ENCODE peak calls at places on chromosomes 4 and X, in five cellular contexts. One of them, this sample, is unnamed. For H3K4me1, the result is how much of the 10 kb centered on the place peaks cover.

GRCh38 chrX:112043997-112044396 is 38.6 kb downstream of the TRPC5 start:
- DNase-seq in breast epithelium: no peak
- DNase-seq in hepatocyte: peak
- DNase-seq in lung: no peak
- DNase-seq in gastrocnemius medialis: no peak
- DNase-seq in this sample: no peak

GRCh38 chr4:81631958-81632439 is 160.3 kb upstream of the RASGEF1B start:
- DNase-seq in breast epithelium: no peak
- DNase-seq in gastrocnemius medialis: peak
- DNase-seq in lung: no peak
- DNase-seq in hepatocyte: peak
- DNase-seq in this sample: no peak

GRCh38 chr4:157992038-157992706 is 180.7 kb downstream of the GASK1B start:
- DNase-seq in lung: peak
- DNase-seq in hepatocyte: peak
- DNase-seq in breast epithelium: no peak
- DNase-seq in gastrocnemius medialis: peak
- DNase-seq in this sample: no peak

GRCh38 chr4:83631066-83631465 is 95.2 kb downstream of the GPAT3 start:
- DNase-seq in breast epithelium: no peak
- DNase-seq in lung: no peak
- DNase-seq in gastrocnemius medialis: no peak
- DNase-seq in hepatocyte: peak
- DNase-seq in this sample: no peak

GRCh38 chr4:7673111-7673510 is 238.4 kb upstream of the PSAPL1 start:
- DNase-seq in gastrocnemius medialis: no peak
- DNase-seq in lung: no peak
- DNase-seq in breast epithelium: no peak
- DNase-seq in hepatocyte: no peak
- DNase-seq in this sample: no peak

GRCh38 chr4:82611982-82612381 is 50.2 kb upstream of the TMEM150C start:
- DNase-seq in lung: no peak
- DNase-seq in breast epithelium: no peak
- DNase-seq in gastrocnemius medialis: no peak
- DNase-seq in hepatocyte: no peak
- DNase-seq in this sample: no peak

GRCh38 chrX:53049127-53049517 is 533 bp downstream of the GPR173 start:
- DNase-seq in breast epithelium: no peak
- DNase-seq in gastrocnemius medialis: no peak
- DNase-seq in hepatocyte: no peak
- DNase-seq in lung: no peak
- DNase-seq in this sample: no peak

GRCh38 chr4:25180524-25181131 is 20.4 kb upstream of the SEPSECS start:
- DNase-seq in hepatocyte: peak
- DNase-seq in breast epithelium: no peak
- DNase-seq in gastrocnemius medialis: no peak
- DNase-seq in lung: peak
- DNase-seq in this sample: no peak

GRCh38 chrX:40552768-40553167 is 28.0 kb upstream of the ATP6AP2 start:
- DNase-seq in lung: no peak
- DNase-seq in breast epithelium: no peak
- DNase-seq in hepatocyte: no peak
- DNase-seq in gastrocnemius medialis: no peak
- DNase-seq in this sample: no peak

GRCh38 chr4:87559090-87559837 is 30.1 kb upstream of the SPARCL1 start:
- DNase-seq in breast epithelium: no peak
- DNase-seq in hepatocyte: no peak
- DNase-seq in gastrocnemius medialis: no peak
- DNase-seq in lung: peak
- DNase-seq in this sample: no peak

GRCh38 chrX:42770566-42770965 is 7.4 kb downstream of the PPP1R2C start:
- DNase-seq in lung: no peak
- DNase-seq in gastrocnemius medialis: no peak
- DNase-seq in breast epithelium: no peak
- DNase-seq in hepatocyte: no peak
- DNase-seq in this sample: no peak

GRCh38 chrX:71282514-71283408 is 674 bp upstream of the NONO start:
- DNase-seq in lung: no peak
- DNase-seq in breast epithelium: no peak
- DNase-seq in gastrocnemius medialis: no peak
- DNase-seq in hepatocyte: peak
- DNase-seq in this sample: no peak

GRCh38 chrX:71103110-71103983 is 3.2 kb downstream of the CXorf65 start:
- DNase-seq in hepatocyte: peak
- DNase-seq in gastrocnemius medialis: no peak
- DNase-seq in breast epithelium: no peak
- DNase-seq in lung: no peak
- DNase-seq in this sample: no peak

GRCh38 chrX:76454456-76454927 is 27.0 kb downstream of the MAGEE1 start:
- DNase-seq in breast epithelium: no peak
- DNase-seq in lung: no peak
- DNase-seq in hepatocyte: peak
- DNase-seq in gastrocnemius medialis: no peak
- DNase-seq in this sample: no peak

GRCh38 chr4:174604198-174604597 is 81.9 kb upstream of the HPGD start:
- DNase-seq in breast epithelium: no peak
- DNase-seq in hepatocyte: peak
- DNase-seq in lung: no peak
- DNase-seq in gastrocnemius medialis: no peak
- DNase-seq in this sample: no peak

DNA sequence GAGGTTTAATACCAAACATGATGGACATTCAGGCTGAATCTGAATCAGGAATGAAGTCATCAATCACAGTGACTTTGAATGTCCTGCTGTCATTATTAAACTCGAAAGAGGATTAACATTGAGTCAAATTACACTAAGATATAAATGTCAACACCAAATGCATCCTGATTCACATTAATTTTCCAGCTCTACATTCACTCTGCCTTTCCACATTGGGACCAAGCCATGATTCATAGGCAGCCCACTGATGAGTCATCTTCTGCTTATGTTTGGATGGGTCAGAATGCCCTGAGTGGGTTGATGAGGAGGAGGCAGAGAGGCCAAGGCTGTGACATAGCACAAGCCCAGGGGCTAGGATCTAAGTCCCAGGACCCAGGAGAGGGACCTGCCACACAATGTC is 247.6 kb upstream of the RPS6KA3 start:
- DNase-seq in lung: no peak
- DNase-seq in hepatocyte: no peak
- DNase-seq in breast epithelium: no peak
- DNase-seq in gastrocnemius medialis: no peak
- DNase-seq in this sample: peak
- TF ChIP-seq CTCF in lung: no peak
- TF ChIP-seq CTCF in hepatocyte: no peak
- TF ChIP-seq CTCF in breast epithelium: no peak
- TF ChIP-seq CTCF in gastrocnemius medialis: no peak
- TF ChIP-seq CTCF in this sample: no peak

DNA sequence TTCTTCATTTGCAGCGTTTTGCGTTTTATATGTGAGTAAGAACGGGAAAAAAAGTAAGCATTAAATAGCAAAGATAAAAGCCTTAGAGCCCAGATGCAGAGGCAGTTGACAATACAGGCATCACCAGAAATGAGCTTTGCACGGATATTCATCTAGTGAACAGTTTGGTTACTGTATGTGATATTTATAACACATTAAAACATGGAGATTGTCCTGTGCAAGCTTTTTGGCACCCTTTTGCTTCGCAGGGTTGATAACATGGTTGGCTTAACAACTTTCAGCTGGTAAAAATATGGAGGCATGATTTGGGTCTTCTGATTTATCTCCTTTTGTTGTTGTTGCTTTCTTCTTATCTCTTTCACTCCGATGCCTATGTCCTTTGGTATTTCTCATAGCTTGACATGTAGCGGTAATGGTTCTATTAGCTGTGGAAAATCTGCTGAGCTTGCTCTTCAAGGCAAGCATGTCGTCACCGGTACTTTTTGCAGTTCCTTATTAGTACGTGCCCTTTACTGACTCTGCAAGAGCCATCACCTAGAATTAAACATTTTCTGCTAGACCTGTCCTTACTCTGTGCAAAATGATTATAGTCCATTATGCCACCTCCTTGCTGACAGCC is 102.9 kb downstream of the PCDH7 start:
- DNase-seq in lung: no peak
- DNase-seq in hepatocyte: no peak
- DNase-seq in breast epithelium: no peak
- DNase-seq in gastrocnemius medialis: no peak
- DNase-seq in this sample: no peak
- H3K4me1 ChIP-seq in lung: under half
- H3K4me1 ChIP-seq in hepatocyte: under half
- H3K4me1 ChIP-seq in breast epithelium: under half
- H3K4me1 ChIP-seq in gastrocnemius medialis: under half
- H3K4me1 ChIP-seq in this sample: under half

GRCh38 chrX:134692233-134692632 is 34.0 kb upstream of the PLAC1 start:
- DNase-seq in gastrocnemius medialis: no peak
- DNase-seq in breast epithelium: no peak
- DNase-seq in lung: no peak
- DNase-seq in hepatocyte: no peak
- DNase-seq in this sample: no peak

GRCh38 chrX:134688181-134688580 is 29.9 kb upstream of the PLAC1 start:
- DNase-seq in gastrocnemius medialis: peak
- DNase-seq in hepatocyte: no peak
- DNase-seq in lung: no peak
- DNase-seq in breast epithelium: no peak
- DNase-seq in this sample: no peak

GRCh38 chrX:134691453-134691852 is 33.2 kb upstream of the PLAC1 start:
- DNase-seq in gastrocnemius medialis: no peak
- DNase-seq in hepatocyte: no peak
- DNase-seq in lung: no peak
- DNase-seq in breast epithelium: no peak
- DNase-seq in this sample: no peak

GRCh38 chrX:134685662-134686061 is 27.4 kb upstream of the PLAC1 start:
- DNase-seq in gastrocnemius medialis: no peak
- DNase-seq in hepatocyte: no peak
- DNase-seq in breast epithelium: no peak
- DNase-seq in lung: no peak
- DNase-seq in this sample: no peak

DNA sequence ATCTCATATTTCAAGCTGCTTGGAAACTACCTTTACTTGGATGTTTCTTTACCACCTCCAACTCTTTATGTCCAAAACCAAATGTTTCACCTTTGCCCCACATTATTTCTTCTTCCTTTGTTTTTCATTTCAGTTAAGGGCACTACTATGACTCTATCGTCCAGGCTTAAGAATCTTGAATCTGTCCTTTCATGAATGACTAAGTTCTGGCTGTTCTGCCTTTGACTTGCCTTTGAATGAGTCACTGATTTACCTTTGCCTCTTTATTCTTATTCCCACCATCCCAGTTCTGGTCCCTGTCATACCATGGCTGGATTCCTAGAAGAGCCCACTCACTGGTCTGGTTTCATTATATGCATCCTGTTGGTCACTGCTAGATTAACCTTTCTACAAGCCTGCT is 30.6 kb upstream of the PLAC1 start:
- DNase-seq in breast epithelium: no peak
- DNase-seq in hepatocyte: no peak
- DNase-seq in gastrocnemius medialis: no peak
- DNase-seq in lung: no peak
- DNase-seq in this sample: no peak
- H3K27ac ChIP-seq in breast epithelium: no peak
- H3K27ac ChIP-seq in hepatocyte: no peak
- H3K27ac ChIP-seq in gastrocnemius medialis: peak
- H3K27ac ChIP-seq in lung: no peak
- H3K27ac ChIP-seq in this sample: no peak

GRCh38 chrX:78517124-78517523 is 142.0 kb downstream of the RTL3 start:
- DNase-seq in lung: no peak
- DNase-seq in gastrocnemius medialis: no peak
- DNase-seq in breast epithelium: no peak
- DNase-seq in hepatocyte: no peak
- DNase-seq in this sample: no peak

GRCh38 chrX:78513996-78514745 is 145.0 kb downstream of the RTL3 start:
- DNase-seq in breast epithelium: no peak
- DNase-seq in hepatocyte: no peak
- DNase-seq in gastrocnemius medialis: no peak
- DNase-seq in lung: no peak
- DNase-seq in this sample: no peak

DNA sequence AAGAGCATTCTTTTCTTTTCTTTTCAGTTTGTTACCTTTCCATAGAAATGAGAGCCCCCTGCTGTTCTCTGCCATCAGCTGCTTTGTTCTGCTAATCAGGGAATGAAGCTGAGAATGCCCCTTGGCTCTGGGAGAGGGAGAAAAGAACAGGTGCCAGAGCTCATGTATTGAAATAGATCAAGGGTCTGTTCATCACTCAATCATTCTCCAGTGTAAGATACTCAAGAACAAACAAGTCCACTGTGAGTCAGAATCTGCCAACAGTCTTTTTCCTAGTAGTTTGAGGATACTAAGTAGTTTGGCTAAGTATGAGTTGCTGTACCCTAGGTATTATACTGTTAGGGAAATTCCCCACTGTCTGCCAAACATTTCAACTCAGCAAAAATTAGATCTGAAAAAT is 144.3 kb downstream of the RTL3 start:
- DNase-seq in gastrocnemius medialis: no peak
- DNase-seq in hepatocyte: peak
- DNase-seq in breast epithelium: no peak
- DNase-seq in lung: no peak
- DNase-seq in this sample: no peak
- TF ChIP-seq CTCF in gastrocnemius medialis: no peak
- TF ChIP-seq CTCF in hepatocyte: peak
- TF ChIP-seq CTCF in breast epithelium: no peak
- TF ChIP-seq CTCF in lung: no peak
- TF ChIP-seq CTCF in this sample: no peak

DNA sequence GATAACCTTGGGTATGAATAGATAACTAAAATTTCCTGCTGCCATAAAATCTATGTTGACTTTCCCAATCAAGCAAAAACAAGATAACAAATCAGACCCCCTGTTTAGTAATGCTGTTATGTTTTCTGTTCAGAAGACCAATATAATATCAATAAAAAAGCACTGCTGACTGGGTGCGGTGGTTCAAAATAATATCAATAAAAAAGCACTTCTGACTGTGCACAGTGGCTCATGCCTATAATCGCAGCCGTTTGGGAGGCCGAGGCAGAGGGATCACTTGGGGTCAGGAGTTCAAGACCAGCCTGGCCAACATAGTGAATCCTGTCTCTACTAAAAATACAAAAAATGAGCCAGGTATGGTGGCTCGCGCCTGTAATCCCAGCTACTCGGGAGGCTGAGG is 36.7 kb downstream of the ANTXR2 start:
- DNase-seq in gastrocnemius medialis: no peak
- DNase-seq in lung: no peak
- DNase-seq in hepatocyte: no peak
- DNase-seq in breast epithelium: no peak
- DNase-seq in this sample: no peak
- H3K4me1 ChIP-seq in gastrocnemius medialis: under half
- H3K4me1 ChIP-seq in lung: under half
- H3K4me1 ChIP-seq in hepatocyte: under half
- H3K4me1 ChIP-seq in breast epithelium: under half
- H3K4me1 ChIP-seq in this sample: under half

GRCh38 chr4:19675172-19675811 is 576.4 kb upstream of the SLIT2 start:
- DNase-seq in hepatocyte: no peak
- DNase-seq in breast epithelium: no peak
- DNase-seq in gastrocnemius medialis: no peak
- DNase-seq in lung: no peak
- DNase-seq in this sample: no peak
- H3K27ac ChIP-seq in hepatocyte: no peak
- H3K27ac ChIP-seq in breast epithelium: peak
- H3K27ac ChIP-seq in gastrocnemius medialis: no peak
- H3K27ac ChIP-seq in lung: no peak
- H3K27ac ChIP-seq in this sample: no peak

GRCh38 chrX:83511208-83511607 is 3.1 kb downstream of the POU3F4 start:
- DNase-seq in breast epithelium: no peak
- DNase-seq in gastrocnemius medialis: no peak
- DNase-seq in hepatocyte: no peak
- DNase-seq in lung: no peak
- DNase-seq in this sample: no peak
- TF ChIP-seq CTCF in breast epithelium: no peak
- TF ChIP-seq CTCF in gastrocnemius medialis: no peak
- TF ChIP-seq CTCF in hepatocyte: no peak
- TF ChIP-seq CTCF in lung: no peak
- TF ChIP-seq CTCF in this sample: no peak